ENCODE peak calls at places on chromosome 1, in four cellular contexts. N is CD8-positive, alpha-beta T cell; O is dorsolateral prefrontal cortex; G is astrocyte of the spinal cord. X is an unnamed sample.

GRCh38 chr1:23103001-23103879 is 65.4 kb downstream of the LUZP1 start:
- DNase-seq in N (no peak), O (no peak), G (no peak), X (no peak)

GRCh38 chr1:31227891-31228290 is 11.8 kb downstream of the NKAIN1 start:
- DNase-seq in N (no peak), O (peak), G (no peak), X (no peak)

GRCh38 chr1:42737257-42737656 is 2.8 kb downstream of the CLDN19 start:
- DNase-seq in N (no peak), O (no peak), G (no peak), X (no peak)

GRCh38 chr1:55767171-55767570 is 552.0 kb upstream of the USP24 start:
- DNase-seq in N (no peak), O (no peak), G (no peak), X (no peak)

GRCh38 chr1:55352080-55352800 is 137.1 kb upstream of the USP24 start:
- DNase-seq in N (no peak), O (no peak), G (no peak), X (no peak)

GRCh38 chr1:184189361-184189760 is 137.8 kb downstream of the TSEN15 start:
- DNase-seq in N (no peak), O (no peak), G (no peak), X (no peak)

GRCh38 chr1:62877579-62877978 is 93.6 kb downstream of the ATG4C start:
- DNase-seq in N (no peak), O (no peak), G (no peak), X (no peak)

GRCh38 chr1:245378352-245379144 is 223.8 kb downstream of the KIF26B start:
- DNase-seq in N (peak), O (no peak), G (no peak), X (no peak)

DNA sequence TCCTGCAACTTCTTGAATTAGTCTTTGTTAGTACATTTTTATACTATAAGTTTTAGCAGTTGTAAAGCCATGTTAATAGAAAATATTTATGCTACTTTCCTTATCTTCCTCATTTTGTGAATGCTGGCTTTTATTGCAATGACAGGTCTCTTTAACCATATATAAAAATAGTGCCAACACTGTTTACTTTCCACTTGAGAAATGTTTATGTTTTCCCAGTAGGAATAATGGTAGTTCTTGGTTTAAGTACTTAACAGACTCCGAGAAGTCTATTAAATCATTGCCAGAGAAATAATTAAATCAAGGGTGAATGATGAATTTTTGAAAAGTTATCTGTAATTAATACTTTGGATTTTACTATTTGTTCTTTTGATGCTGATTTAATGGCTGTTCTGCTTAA is 9.7 kb downstream of the CHML start:
- DNase-seq in N (no peak), O (no peak), G (no peak), X (no peak)
- TF ChIP-seq CTCF in N (no peak), O (no peak), G (no peak), X (no peak)

GRCh38 chr1:66283583-66284041 is 250.3 kb upstream of the SGIP1 start:
- DNase-seq in N (no peak), O (no peak), G (peak), X (no peak)

GRCh38 chr1:66281808-66282207 is 252.1 kb upstream of the SGIP1 start:
- DNase-seq in N (no peak), O (no peak), G (no peak), X (no peak)

GRCh38 chr1:66282885-66283284 is 251.1 kb upstream of the SGIP1 start:
- DNase-seq in N (no peak), O (no peak), G (no peak), X (no peak)

GRCh38 chr1:66284746-66285145 is 249.2 kb upstream of the SGIP1 start:
- DNase-seq in N (no peak), O (no peak), G (no peak), X (no peak)

DNA sequence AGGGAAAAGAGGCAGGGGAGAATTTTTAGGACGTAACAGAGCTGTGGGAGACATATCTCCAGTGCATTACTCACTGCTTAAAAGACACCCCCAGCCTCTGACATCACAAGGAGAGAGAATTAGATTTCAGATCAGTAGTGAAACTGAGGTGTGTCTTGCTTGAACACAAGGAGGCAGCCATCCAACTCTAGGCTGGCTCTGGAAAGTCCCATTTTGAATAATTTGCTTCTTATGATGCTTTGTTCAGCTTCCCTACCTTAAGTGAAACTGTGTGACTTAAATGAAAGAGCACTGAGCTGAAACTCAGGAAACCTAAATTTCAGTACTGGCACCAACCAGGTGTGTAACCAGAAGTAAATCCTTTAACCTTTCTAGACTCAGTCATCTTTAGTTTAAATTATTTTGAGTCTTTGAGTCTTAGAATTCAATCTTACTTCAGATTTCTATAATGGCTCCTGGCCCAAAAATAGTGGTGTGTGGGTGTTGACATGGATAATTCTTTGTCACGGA is 251.6 kb upstream of the SGIP1 start:
- DNase-seq in N (peak), O (no peak), G (peak), X (no peak)
- TF ChIP-seq CTCF in N (peak), O (no peak), G (no peak), X (no peak)

DNA sequence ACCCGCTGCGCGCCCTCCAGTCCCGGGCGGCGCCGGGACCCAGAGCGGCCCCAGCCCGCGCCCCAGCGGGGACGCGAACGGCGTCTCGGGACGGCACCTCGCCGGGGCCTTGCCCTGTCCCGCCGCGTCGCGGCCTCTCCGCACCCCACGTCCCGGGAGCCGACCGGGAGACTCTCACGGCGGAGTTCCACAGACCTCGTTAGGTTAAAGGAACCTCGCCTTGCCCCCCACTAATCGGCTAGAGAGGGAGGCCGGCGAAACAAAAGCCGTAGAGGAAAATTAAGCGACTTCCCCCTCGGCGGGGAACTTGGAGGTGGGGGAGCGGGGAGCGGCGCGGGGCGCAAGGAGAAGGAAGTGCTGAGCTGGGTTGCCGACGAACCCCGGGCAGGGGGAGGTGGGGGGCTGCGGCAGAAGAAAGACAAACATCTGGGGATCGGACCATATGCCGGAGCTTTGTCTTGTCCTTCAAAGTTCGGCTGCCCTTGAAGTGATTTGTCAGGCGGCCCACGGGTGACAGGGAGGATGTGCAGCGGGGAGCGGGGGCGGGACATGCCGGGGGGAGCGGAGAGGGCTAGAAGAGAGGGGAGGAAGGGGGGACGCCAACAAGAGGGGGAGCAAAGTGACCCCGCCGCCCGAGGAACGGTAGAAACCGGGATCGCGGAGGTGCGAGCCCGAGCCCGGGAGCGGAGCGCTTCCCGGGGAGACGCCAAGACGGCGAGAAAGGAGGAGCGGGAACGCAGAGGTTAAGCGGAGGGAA is 120.0 kb upstream of the RRP15 start:
- DNase-seq in N (no peak), O (no peak), G (peak), X (peak)
- TF ChIP-seq CTCF in N (no peak), O (no peak), G (no peak), X (no peak)

DNA sequence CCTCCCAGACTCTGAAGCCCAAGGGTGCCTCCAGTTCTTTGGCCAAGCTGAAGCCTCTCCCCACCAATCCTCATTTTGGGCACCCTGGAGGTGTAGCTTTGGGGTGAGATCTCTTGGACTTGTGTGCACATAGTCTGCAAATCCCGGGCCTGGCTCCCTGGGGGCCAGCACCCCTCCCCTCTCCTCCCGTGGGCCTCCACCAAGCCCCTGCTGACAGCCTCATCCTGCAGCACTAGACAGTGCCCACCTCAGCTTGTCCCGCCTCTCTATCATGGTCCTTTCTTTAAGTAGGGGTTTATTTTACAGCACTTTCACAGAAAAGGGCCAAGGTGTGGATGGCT is 3.2 kb downstream of the GJC2 start:
- DNase-seq in N (no peak), O (no peak), G (no peak), X (no peak)
- TF ChIP-seq CTCF in N (no peak), O (no peak), G (no peak), X (no peak)

DNA sequence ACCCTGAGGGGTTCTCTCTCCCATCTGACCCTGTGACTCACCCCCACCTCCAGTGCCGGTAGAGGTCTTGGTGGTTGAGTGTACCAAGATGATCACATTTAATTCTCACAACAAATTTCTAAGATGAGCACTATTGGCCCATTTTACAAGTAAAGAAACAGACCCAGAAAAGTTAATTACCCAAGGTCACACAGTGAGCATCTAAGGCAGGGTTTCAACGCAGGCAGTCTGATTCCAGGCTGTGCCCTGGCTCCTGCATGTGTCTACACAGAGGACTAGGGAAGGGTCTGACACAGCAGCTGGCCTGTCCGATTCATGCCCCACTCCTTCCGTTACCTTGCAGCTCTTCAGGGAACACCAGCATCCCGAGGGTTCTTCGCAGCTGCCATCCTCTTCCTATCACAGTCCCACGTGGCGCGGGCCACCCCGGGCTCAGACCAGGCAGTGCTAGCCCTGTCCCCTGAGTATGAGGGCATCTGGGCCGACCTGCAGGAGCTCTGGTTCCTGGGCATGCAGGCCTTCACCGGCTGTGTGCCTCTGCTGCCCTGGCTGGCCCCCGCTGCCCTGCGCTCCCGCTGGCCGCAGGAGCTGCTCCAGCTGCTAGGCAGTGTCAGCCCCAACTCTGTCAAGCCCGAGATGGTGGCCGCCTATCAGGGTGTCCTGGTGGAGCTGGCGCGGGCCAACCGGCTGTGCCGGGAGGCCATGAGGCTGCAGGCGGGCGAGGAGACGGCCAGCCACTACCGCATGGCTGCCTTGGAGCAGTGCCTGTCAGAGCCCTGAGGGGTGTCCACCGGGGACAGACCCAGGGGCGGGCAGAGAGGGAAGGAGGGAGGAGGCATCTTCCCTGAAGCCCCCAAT is 7.5 kb downstream of the NCDN start:
- DNase-seq in N (no peak), O (no peak), G (no peak), X (no peak)
- TF ChIP-seq CTCF in N (no peak), O (peak), G (no peak), X (no peak)

DNA sequence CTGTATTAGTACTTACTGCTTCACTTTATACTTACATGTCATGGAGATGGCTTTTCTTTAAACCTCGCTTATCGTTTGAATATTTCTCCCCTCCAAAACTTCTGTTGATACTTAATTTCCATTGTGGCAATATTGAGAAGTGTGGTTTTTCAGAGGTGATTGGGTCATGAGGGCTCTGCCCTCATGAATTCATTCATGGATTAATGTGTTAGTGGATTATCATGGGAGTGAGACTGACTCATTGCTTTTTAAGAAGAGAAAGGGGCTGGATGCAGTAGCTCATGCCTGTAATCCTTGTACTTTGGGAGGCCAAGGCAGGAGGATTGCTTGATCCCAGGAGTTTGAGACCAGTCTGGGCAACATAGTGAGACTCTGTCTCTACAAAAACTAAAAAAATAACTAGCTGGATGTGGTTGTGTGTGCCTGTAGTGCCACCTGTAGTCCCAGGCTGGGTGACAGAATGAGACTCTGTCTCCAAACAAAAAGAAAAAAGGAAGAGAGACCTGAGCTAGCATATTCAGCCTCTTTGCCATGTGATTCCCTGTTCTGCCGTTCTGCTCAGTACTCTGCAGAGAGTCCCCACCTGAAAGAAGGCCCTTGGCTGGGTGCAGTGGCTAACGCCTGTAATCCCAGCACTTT is 30.2 kb downstream of the RABGAP1L start:
- DNase-seq in N (no peak), O (no peak), G (no peak), X (no peak)
- TF ChIP-seq CTCF in N (no peak), O (no peak), G (no peak), X (no peak)

X was measured in activated B cell treated with CpG ODN at 0.5 μM for 24 hours.